ENCODE peak calls at places on chromosomes 3 and 15, in six cellular contexts. S is mesendoderm, C is body of pancreas, H is tibial artery, O is tibial nerve, T is GM23338. F is an unnamed sample.
A peak's percentile ranks its signal among the peaks of the same experiment; 100 is the strongest.

GRCh38 chr3:12380408-12380795 is 91.5 kb downstream of the PPARG start:
- DNase-seq in S (no peak), C (no peak), H (no peak), O (no peak), T (no peak), F (no peak)

GRCh38 chr3:20136231-20136630 is 49.8 kb downstream of the SGO1 start:
- DNase-seq in S (no peak), C (no peak), H (no peak), O (no peak), T (no peak), F (no peak)

GRCh38 chr3:7669641-7670040 is 808.7 kb downstream of the GRM7 start:
- DNase-seq in S (no peak), C (no peak), H (no peak), O (no peak), T (no peak), F (no peak)

GRCh38 chr3:117252651-117253050 is 543.1 kb downstream of the TUSC7 start:
- DNase-seq in S (peak; percentile 5), C (no peak), H (no peak), O (no peak), T (no peak), F (no peak)

GRCh38 chr3:97687734-97688133 is 76.8 kb upstream of the ARL6 start:
- DNase-seq in S (peak; percentile 91), C (no peak), H (no peak), O (no peak), T (peak; percentile 75), F (no peak)

GRCh38 chr15:31396881-31397560 is 70.4 kb downstream of the KLF13 start:
- DNase-seq in S (peak; percentile 98), C (peak; percentile 98), H (peak; percentile 98), O (peak; percentile 86), T (peak; percentile 97), F (peak; percentile 92)

GRCh38 chr3:9088431-9089353 is 125.4 kb upstream of the RAD18 start:
- DNase-seq in S (no peak), C (peak; percentile 73), H (peak; percentile 71), O (no peak), T (no peak), F (peak; percentile 58)

GRCh38 chr3:188801393-188801792 is 370.4 kb upstream of the TPRG1 start:
- DNase-seq in S (no peak), C (no peak), H (no peak), O (no peak), T (no peak), F (no peak)

GRCh38 chr3:172129868-172130751 is 90.7 kb downstream of the FNDC3B start:
- DNase-seq in S (peak; percentile 94), C (peak; percentile 86), H (peak; percentile 97), O (peak; percentile 92), T (no peak), F (peak; percentile 96)

GRCh38 chr3:129315386-129315991 is 36.8 kb downstream of the HMCES start:
- DNase-seq in S (peak; percentile 42), C (peak; percentile 46), H (peak; percentile 79), O (peak; percentile 29), T (peak; percentile 30), F (peak; percentile 71)

GRCh38 chr3:116264546-116265174 is 180.6 kb downstream of the LSAMP start:
- DNase-seq in S (peak; percentile 75), C (no peak), H (no peak), O (no peak), T (peak; percentile 56), F (no peak)

GRCh38 chr3:97559398-97559797 is 205.2 kb upstream of the ARL6 start:
- DNase-seq in S (peak; percentile 7), C (no peak), H (no peak), O (no peak), T (peak; percentile 1), F (no peak)

GRCh38 chr15:83379574-83379973 is 67.6 kb upstream of the SH3GL3 start:
- DNase-seq in S (peak; percentile 59), C (no peak), H (no peak), O (no peak), T (peak; percentile 59), F (no peak)

GRCh38 chr15:25743160-25743908 is 119.8 kb downstream of the ATP10A start:
- DNase-seq in S (no peak), C (no peak), H (no peak), O (no peak), T (no peak), F (no peak)

GRCh38 chr15:47300596-47300995 is 416.7 kb upstream of the SEMA6D start:
- DNase-seq in S (no peak), C (no peak), H (no peak), O (no peak), T (no peak), F (no peak)

GRCh38 chr3:58492385-58492970 is 582 bp downstream of the KCTD6 start:
- DNase-seq in S (no peak), C (peak; percentile 22), H (no peak), O (no peak), T (no peak), F (no peak)

GRCh38 chr3:9028134-9028533 is 64.9 kb upstream of the RAD18 start:
- DNase-seq in S (no peak), C (peak; percentile 92), H (peak; percentile 93), O (peak; percentile 68), T (no peak), F (peak; percentile 95)

GRCh38 chr3:110378481-110378880 is 693.1 kb upstream of the NECTIN3 start:
- DNase-seq in S (peak; percentile 12), C (no peak), H (no peak), O (no peak), T (no peak), F (no peak)

GRCh38 chr3:110383356-110383755 is 688.3 kb upstream of the NECTIN3 start:
- DNase-seq in S (no peak), C (no peak), H (no peak), O (no peak), T (no peak), F (no peak)

GRCh38 chr3:110384601-110385000 is 687.0 kb upstream of the NECTIN3 start:
- DNase-seq in S (no peak), C (no peak), H (no peak), O (no peak), T (no peak), F (no peak)

GRCh38 chr3:110376119-110376518 is 695.5 kb upstream of the NECTIN3 start:
- DNase-seq in S (no peak), C (no peak), H (no peak), O (no peak), T (no peak), F (no peak)

DNA sequence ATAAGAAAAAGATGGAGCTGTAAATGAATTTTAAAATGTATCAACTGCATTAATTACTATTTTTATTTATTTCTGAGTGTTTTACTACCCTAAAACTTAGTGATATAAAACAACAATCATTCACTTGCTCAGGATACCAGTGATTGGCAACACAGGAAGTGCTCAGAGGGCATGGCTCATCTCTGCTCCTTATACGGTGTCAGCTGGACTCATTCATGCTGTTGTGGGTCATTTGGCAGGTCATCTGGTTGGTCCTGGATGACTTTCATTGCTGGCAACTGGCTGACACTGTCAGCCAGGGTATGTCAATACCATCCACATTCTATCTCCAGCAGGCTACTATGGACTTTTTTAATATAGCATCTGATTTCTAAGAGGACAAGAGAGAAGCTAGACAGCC is 689.6 kb upstream of the NECTIN3 start:
- DNase-seq in S (no peak), C (no peak), H (no peak), O (no peak), T (no peak), F (no peak)
- H3K4me3 ChIP-seq in S (no peak overlapping the region), C (no peak overlapping the region), H (no peak overlapping the region), O (no peak overlapping the region), T (no peak overlapping the region), F (no peak overlapping the region)

GRCh38 chr15:57149196-57149595 is 227.1 kb upstream of the CGNL1 start:
- DNase-seq in S (no peak), C (no peak), H (no peak), O (no peak), T (no peak), F (no peak)

GRCh38 chr15:57153140-57153539 is 223.2 kb upstream of the CGNL1 start:
- DNase-seq in S (no peak), C (no peak), H (no peak), O (no peak), T (no peak), F (no peak)

GRCh38 chr15:57152666-57153065 is 223.6 kb upstream of the CGNL1 start:
- DNase-seq in S (no peak), C (no peak), H (no peak), O (no peak), T (no peak), F (no peak)

GRCh38 chr15:57150066-57150865 is 226.0 kb upstream of the CGNL1 start:
- DNase-seq in S (no peak), C (no peak), H (no peak), O (no peak), T (no peak), F (no peak)

GRCh38 chr15:57152133-57152532 is 224.2 kb upstream of the CGNL1 start:
- DNase-seq in S (no peak), C (no peak), H (no peak), O (no peak), T (no peak), F (no peak)
- H3K4me1 ChIP-seq in S (no peaks in the 10 kb centered on the region), C (peaks cover 7% of the 10 kb centered on the region), H (no peaks in the 10 kb centered on the region), O (peaks cover 67% of the 10 kb centered on the region), T (no peaks in the 10 kb centered on the region), F (peaks cover 12% of the 10 kb centered on the region)

GRCh38 chr15:75928680-75929608 is 25.3 kb downstream of the FBXO22 start:
- DNase-seq in S (peak; percentile 76), C (peak; percentile 71), H (no peak), O (no peak), T (peak; percentile 88), F (no peak)

GRCh38 chr15:75925440-75925839 is 21.8 kb downstream of the FBXO22 start:
- DNase-seq in S (no peak), C (no peak), H (no peak), O (no peak), T (no peak), F (no peak)

GRCh38 chr15:75927601-75928000 is 23.9 kb downstream of the FBXO22 start:
- DNase-seq in S (no peak), C (no peak), H (no peak), O (no peak), T (no peak), F (no peak)

GRCh38 chr15:75929799-75930565 is 26.3 kb downstream of the FBXO22 start:
- DNase-seq in S (no peak), C (peak; percentile 15), H (no peak), O (no peak), T (no peak), F (no peak)

DNA sequence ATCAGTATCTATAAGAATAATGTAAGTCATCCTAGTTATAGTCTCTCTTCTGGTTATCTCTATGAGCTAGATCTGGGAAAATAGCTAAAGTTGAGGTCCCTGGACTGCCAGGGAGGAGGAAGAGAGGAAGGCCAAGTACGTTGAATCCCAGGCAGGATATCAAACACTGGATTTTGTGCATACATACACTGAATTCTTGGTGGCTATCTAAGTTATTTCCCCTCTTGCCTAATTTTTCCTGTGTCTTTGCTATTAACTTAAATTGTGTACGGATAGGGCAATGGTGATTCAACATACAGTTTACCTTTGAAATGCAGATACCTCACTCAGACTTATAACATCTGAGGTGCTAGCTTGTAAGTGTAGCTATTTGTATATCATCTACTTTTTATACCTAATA is 27.2 kb downstream of the FBXO22 start:
- DNase-seq in S (no peak), C (no peak), H (no peak), O (no peak), T (no peak), F (no peak)
- H3K36me3 ChIP-seq in S (peaks cover 2% of the 10 kb centered on the region), C (peaks cover 2% of the 10 kb centered on the region), H (peaks cover 50% of the 10 kb centered on the region), O (no peaks in the 10 kb centered on the region), T (peaks cover 48% of the 10 kb centered on the region), F (peaks cover 5% of the 10 kb centered on the region)

DNA sequence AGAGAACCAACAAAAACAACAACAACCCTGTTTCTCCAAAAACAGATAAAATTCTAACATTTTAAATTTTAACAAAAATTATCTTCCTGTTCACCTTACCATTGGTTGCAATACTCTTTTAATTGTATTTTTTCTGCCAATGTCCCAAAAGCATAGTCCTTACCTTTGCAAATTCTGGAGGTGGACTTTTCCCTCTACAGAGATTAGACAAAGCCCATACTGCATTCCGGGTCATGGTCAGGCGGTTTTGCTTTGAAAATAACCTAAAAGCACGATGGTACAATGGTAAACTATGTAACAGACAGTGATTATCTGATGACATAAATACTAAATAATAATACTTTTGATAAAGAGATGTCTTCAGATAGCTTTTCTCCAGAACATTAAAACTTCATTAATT is 35.5 kb upstream of the WDR5B start:
- DNase-seq in S (no peak), C (no peak), H (no peak), O (no peak), T (no peak), F (no peak)
- H3K4me3 ChIP-seq in S (no peak overlapping the region), C (no peak overlapping the region), H (no peak overlapping the region), O (no peak overlapping the region), T (no peak overlapping the region), F (no peak overlapping the region)